ENCODE peak calls at places on chromosomes 11 and 22, in five cellular contexts. P, I, H, D and L are unnamed samples.
A peak's percentile ranks its signal among the peaks of the same experiment; 100 is the strongest.

GRCh38 chr22:34370711-34371110 is 450.4 kb upstream of the LARGE1 start:
- DNase-seq in H (no peak), D (no peak), I (no peak), P (no peak), L (no peak)

GRCh38 chr11:2792376-2793250 is 92.8 kb upstream of the KCNQ1OT1 start:
- DNase-seq in P (no peak), I (no peak), D (no peak), H (no peak), L (no peak)

GRCh38 chr22:40051322-40051721 is 56.6 kb downstream of the FAM83F start:
- DNase-seq in P (no peak), H (no peak), D (no peak), I (no peak), L (no peak)

GRCh38 chr11:101848262-101848661 is 66.5 kb upstream of the CEP126 start:
- DNase-seq in D (peak; percentile 20), I (no peak), P (no peak), H (no peak), L (no peak)

GRCh38 chr22:26174280-26174679 is 5.0 kb downstream of the SEZ6L start:
- DNase-seq in P (no peak), D (peak; percentile 23), H (peak; percentile 42), I (no peak), L (no peak)

GRCh38 chr22:37276771-37277170 is 5.5 kb upstream of the CYTH4 start:
- DNase-seq in H (no peak), D (no peak), I (peak; percentile 49), P (no peak), L (no peak)

GRCh38 chr11:120517390-120518315 is 6.1 kb downstream of the GRIK4 start:
- DNase-seq in D (no peak), I (no peak), H (no peak), P (no peak), L (no peak)

GRCh38 chr11:28547395-28547794 is 439.2 kb downstream of the METTL15 start:
- DNase-seq in P (no peak), I (no peak), D (no peak), H (no peak), L (no peak)

GRCh38 chr11:92972248-92972647 is 2.8 kb downstream of the MTNR1B start:
- DNase-seq in D (no peak), P (no peak), H (peak; percentile 64), I (no peak), L (no peak)

GRCh38 chr11:130124096-130124495 is 35.5 kb upstream of the ST14 start:
- DNase-seq in P (peak; percentile 61), H (no peak), D (peak; percentile 97), I (no peak), L (peak; percentile 63)

GRCh38 chr22:18031670-18032454 is 7.5 kb upstream of the MICAL3 start:
- DNase-seq in I (no peak), H (no peak), P (peak; percentile 82), D (no peak), L (no peak)

GRCh38 chr22:20112623-20113511 is 3.0 kb upstream of the RANBP1 start:
- DNase-seq in H (no peak), P (no peak), I (no peak), D (no peak), L (no peak)

GRCh38 chr22:35728639-35729308 is 11.1 kb downstream of the APOL5 start:
- DNase-seq in I (no peak), D (no peak), P (no peak), H (no peak), L (no peak)

GRCh38 chr11:2736577-2737225 is 36.9 kb upstream of the KCNQ1OT1 start:
- DNase-seq in I (no peak), D (no peak), H (no peak), P (no peak), L (no peak)

GRCh38 chr22:47259049-47259448 is 496.6 kb downstream of the TBC1D22A start:
- DNase-seq in H (no peak), P (no peak), I (no peak), D (no peak), L (no peak)

GRCh38 chr22:33640900-33641299 is 279.4 kb downstream of the LARGE1 start:
- DNase-seq in P (no peak), D (no peak), H (no peak), I (no peak), L (no peak)

GRCh38 chr11:75350743-75351540 is 519 bp downstream of the ARRB1 start:
- DNase-seq in I (peak; percentile 61), P (no peak), D (no peak), H (peak; percentile 67), L (peak; percentile 60)

GRCh38 chr11:76243157-76243556 is 36.9 kb upstream of the WNT11 start:
- DNase-seq in I (no peak), P (no peak), D (no peak), H (peak; percentile 77), L (no peak)

GRCh38 chr11:70400643-70401042 is 2.3 kb downstream of the CTTN start:
- DNase-seq in H (no peak), I (no peak), D (no peak), P (no peak), L (no peak)

GRCh38 chr11:70060611-70061293 is 17.4 kb upstream of the ANO1 start:
- DNase-seq in P (no peak), H (no peak), D (no peak), I (no peak), L (no peak)

GRCh38 chr22:38444783-38445182 is 10.2 kb downstream of the KCNJ4 start:
- DNase-seq in H (no peak), D (no peak), I (no peak), P (no peak), L (no peak)

GRCh38 chr22:35477911-35478582 is 62.6 kb upstream of the RASD2 start:
- DNase-seq in I (peak; percentile 22), P (peak; percentile 27), H (peak; percentile 56), D (no peak), L (no peak)

GRCh38 chr22:40922484-40923303 is 28.5 kb upstream of the RBX1 start:
- DNase-seq in H (peak; percentile 25), I (peak; percentile 26), D (peak; percentile 40), P (peak; percentile 29), L (peak; percentile 66)

GRCh38 chr11:66011785-66012303 is at the start of gene CST6:
- DNase-seq in H (peak; percentile 52), P (no peak), I (no peak), D (no peak), L (no peak)
- TF ChIP-seq JUND in H (no peak), P (no peak), I (no peak), D (no peak), L (no peak)

GRCh38 chr11:8059571-8060011 is 21.4 kb upstream of the TUB start:
- DNase-seq in D (no peak), P (no peak), H (no peak), I (peak; percentile 35), L (no peak)

GRCh38 chr11:8061555-8062428 is 19.2 kb upstream of the TUB start:
- DNase-seq in I (no peak), P (no peak), H (no peak), D (no peak), L (no peak)

GRCh38 chr11:8060146-8060719 is 20.8 kb upstream of the TUB start:
- DNase-seq in D (no peak), H (no peak), P (no peak), I (no peak), L (no peak)

GRCh38 chr11:8062781-8063257 is 18.2 kb upstream of the TUB start:
- DNase-seq in D (no peak), H (no peak), P (no peak), I (no peak), L (no peak)

DNA sequence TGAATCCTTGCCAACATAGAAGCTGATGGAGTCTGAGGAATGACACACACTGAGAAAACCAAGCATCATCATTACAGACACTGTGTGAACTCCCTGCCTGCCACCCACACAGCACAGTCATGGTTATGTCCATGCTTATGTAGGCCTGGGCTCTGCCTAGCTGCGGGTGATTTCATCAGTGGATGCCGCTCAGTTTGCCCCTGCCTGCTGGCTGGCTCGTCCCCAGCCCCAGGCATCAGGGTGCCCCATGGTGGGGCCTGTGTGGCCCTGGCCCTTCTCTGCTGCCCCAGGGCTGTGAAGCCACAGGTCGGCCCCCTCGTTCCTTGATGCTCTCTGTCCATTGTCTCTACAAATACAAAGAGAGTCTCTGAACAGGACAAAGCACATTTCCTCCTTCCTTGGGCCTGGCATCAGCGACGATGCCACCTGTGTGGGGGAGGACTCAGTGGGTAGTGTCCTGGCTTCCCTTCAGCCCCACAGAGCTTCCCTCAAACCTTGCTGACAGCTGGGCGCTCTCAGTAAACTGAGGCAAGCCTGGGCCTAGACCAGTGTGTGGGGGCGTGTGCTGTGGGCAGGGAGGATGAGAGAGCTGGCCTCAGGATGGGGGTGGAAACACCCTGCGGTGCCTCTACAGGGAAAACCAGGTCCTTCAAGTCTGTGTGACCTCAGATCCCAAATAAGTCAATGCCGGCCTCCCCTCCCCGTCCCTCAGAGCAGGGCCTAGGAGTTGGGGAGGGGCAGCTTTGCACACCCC is 20.0 kb upstream of the TUB start:
- DNase-seq in H (no peak), D (no peak), I (no peak), P (no peak), L (no peak)
- TF ChIP-seq JUND in H (no peak), D (no peak), I (no peak), P (no peak), L (no peak)

DNA sequence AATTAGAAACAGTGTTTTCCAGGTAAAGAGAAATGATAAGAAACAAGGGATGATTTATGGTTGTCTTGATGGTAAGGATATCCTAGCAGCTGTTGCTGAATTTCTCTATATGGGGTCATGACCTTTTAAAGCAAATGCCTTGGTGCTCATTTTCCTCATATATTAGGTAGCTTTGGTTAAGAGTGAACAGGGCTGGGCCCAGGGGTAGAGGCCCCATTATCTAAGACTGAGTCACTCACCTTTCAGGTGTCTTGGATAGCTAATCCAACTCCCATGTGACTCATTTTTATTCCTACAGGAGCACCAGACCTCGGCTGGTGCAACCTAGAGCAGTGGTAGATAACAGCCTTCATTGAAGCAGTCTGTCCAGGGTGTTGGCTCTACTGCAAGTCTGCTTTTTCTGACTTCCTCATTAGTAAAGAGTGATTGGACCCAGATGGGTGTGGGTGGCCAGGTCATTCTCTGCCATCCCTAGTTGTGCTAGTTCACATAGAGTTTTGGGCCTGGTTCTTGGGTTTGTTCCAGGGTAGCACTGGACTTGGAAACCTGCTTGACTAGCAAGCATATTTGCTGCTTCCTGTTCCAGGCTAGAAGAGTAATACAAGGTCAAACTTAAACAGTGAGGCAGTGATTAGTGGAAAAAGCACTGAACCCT is 37.4 kb downstream of the CTNND1 start:
- DNase-seq in P (peak; percentile 94), H (no peak), D (peak; percentile 69), I (peak; percentile 41), L (peak; percentile 41)
- TF ChIP-seq JUND in P (peak; percentile 86), H (no peak), D (no peak), I (peak; percentile 59), L (no peak)

DNA sequence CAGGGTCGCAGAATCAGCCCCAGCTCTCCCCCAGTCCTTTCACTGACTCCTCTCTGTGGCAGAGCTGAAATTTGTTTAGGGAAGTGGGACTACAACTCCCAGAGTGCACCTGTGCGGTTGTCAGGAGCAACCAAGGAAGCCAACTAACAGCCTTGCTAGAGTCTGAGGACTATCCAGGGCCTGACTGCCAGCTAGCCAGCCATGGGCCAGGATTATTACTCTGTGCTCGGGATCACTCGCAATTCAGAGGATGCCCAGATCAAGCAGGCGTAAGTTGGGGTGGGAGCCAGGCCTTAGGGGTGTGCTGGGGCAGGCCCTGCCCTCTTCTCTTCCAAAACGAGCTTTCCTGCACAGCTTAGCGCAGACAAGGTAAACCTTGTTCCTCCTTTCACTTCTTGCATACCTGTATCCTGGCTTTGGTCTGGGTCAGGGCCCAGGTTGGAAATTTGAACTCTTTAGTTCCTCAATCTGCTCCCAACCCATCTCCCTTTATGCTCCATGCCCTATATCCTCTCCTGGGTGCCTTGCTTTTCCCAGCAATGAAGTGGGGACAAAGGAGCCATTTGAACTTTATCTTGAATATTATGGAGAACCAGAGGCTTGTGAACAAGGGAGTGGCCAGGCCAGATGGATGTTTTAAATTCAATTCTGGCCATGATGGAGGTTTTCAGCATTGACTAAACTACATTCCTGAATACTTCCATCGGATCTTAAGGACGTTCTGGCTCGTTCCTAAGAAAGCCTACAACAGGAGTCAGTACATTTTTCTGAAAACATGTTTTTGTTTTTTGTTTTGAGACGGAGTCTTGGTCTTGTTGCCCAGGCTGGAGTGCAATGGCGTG is at the start of gene DNAJB13:
- DNase-seq in I (peak; percentile 82), P (peak; percentile 38), D (peak; percentile 77), H (peak; percentile 72), L (peak; percentile 88)
- TF ChIP-seq JUND in I (no peak), P (no peak), D (no peak), H (no peak), L (no peak)